ENCODE peak calls at places on chromosomes 16 and 17, in four cellular contexts. Q is ureter, E is retina, D is endothelial cell. Y is an unnamed sample.

GRCh38 chr17:17851603-17852002 is 14.8 kb upstream of the SREBF1 start:
- DNase-seq in Q (no peak), E (no peak), D (no peak), Y (no peak)

GRCh38 chr16:74698220-74698619 is 2.4 kb downstream of the MLKL start:
- DNase-seq in Q (no peak), E (no peak), D (no peak), Y (no peak)

GRCh38 chr17:73142763-73143395 is 21.9 kb upstream of the SSTR2 start:
- DNase-seq in Q (no peak), E (no peak), D (no peak), Y (no peak)

GRCh38 chr17:56918916-56919315 is 5.1 kb upstream of the TRIM25 start:
- DNase-seq in Q (no peak), E (no peak), D (no peak), Y (no peak)

GRCh38 chr16:23155445-23156049 is 6.3 kb upstream of the USP31 start:
- DNase-seq in Q (no peak), E (no peak), D (peak), Y (no peak)

GRCh38 chr17:897970-898619 is 81.5 kb downstream of the NXN start:
- DNase-seq in Q (no peak), E (no peak), D (no peak), Y (no peak)

GRCh38 chr17:17120294-17120693 is 78.0 kb downstream of the MPRIP start:
- DNase-seq in Q (no peak), E (no peak), D (no peak), Y (no peak)

GRCh38 chr17:9414471-9414870 is 161.1 kb downstream of the STX8 start:
- DNase-seq in Q (no peak), E (no peak), D (no peak), Y (no peak)

GRCh38 chr16:89958068-89958467 is 9.5 kb downstream of the DEF8 start:
- DNase-seq in Q (no peak), E (peak), D (peak), Y (no peak)

GRCh38 chr17:38914741-38915638 is 10.4 kb upstream of the LASP1NB start:
- DNase-seq in Q (peak), E (no peak), D (no peak), Y (no peak)

GRCh38 chr17:17382060-17382449 is 78.9 kb downstream of the NT5M start:
- DNase-seq in Q (no peak), E (no peak), D (no peak), Y (no peak)

GRCh38 chr16:20137194-20137593 is 63.5 kb upstream of the GPR139 start:
- DNase-seq in Q (no peak), E (no peak), D (no peak), Y (no peak)

GRCh38 chr16:65388592-65388991 is 266.7 kb upstream of the CDH11 start:
- DNase-seq in Q (no peak), E (no peak), D (no peak), Y (no peak)

GRCh38 chr17:72466606-72467005 is 345.8 kb downstream of the SOX9 start:
- DNase-seq in Q (no peak), E (no peak), D (no peak), Y (no peak)

GRCh38 chr16:89281189-89281577 is 63.7 kb downstream of the ZNF778 start:
- DNase-seq in Q (no peak), E (no peak), D (no peak), Y (no peak)

GRCh38 chr16:10878644-10879498 is 1.9 kb downstream of the CIITA start:
- DNase-seq in Q (peak), E (peak), D (peak), Y (no peak)

GRCh38 chr17:7357381-7357780 is 2.4 kb downstream of the TMEM95 start:
- DNase-seq in Q (no peak), E (no peak), D (no peak), Y (no peak)

GRCh38 chr16:21614896-21615295 is 15.5 kb downstream of the METTL9 start:
- DNase-seq in Q (no peak), E (no peak), D (no peak), Y (no peak)

GRCh38 chr17:50707296-50708049 is at the start of gene ANKRD40:
- DNase-seq in Q (peak), E (peak), D (peak), Y (peak)

GRCh38 chr17:27529230-27529796 is 73.1 kb downstream of the KSR1 start:
- DNase-seq in Q (no peak), E (no peak), D (no peak), Y (no peak)

GRCh38 chr17:57234252-57235092 is 21.9 kb upstream of the MSI2 start:
- DNase-seq in Q (no peak), E (no peak), D (no peak), Y (no peak)

GRCh38 chr17:55458977-55459376 is 37.3 kb upstream of the MMD start:
- DNase-seq in Q (no peak), E (no peak), D (no peak), Y (peak)

GRCh38 chr16:81917375-81917774 is 93.9 kb downstream of the SDR42E1 start:
- DNase-seq in Q (no peak), E (no peak), D (no peak), Y (no peak)

GRCh38 chr17:6660765-6661463 is 9.4 kb downstream of the C17orf100 start:
- DNase-seq in Q (no peak), E (no peak), D (no peak), Y (no peak)

GRCh38 chr16:50982808-50983207 is 168.3 kb downstream of the SALL1 start:
- DNase-seq in Q (no peak), E (no peak), D (no peak), Y (no peak)

GRCh38 chr17:40485851-40486512 is 15.4 kb downstream of the TNS4 start:
- DNase-seq in Q (no peak), E (no peak), D (no peak), Y (peak)

GRCh38 chr16:1859650-1860049 is 12.3 kb downstream of the MEIOB start:
- DNase-seq in Q (no peak), E (no peak), D (no peak), Y (no peak)

GRCh38 chr17:794876-795275 is 12.7 kb downstream of the MRM3 start:
- DNase-seq in Q (peak), E (peak), D (peak), Y (peak)

GRCh38 chr17:48113201-48113676 is 5.7 kb downstream of the SNX11 start:
- DNase-seq in Q (no peak), E (no peak), D (no peak), Y (no peak)

GRCh38 chr16:86495357-86495701 is 15.0 kb upstream of the FOXF1 start:
- DNase-seq in Q (no peak), E (no peak), D (no peak), Y (no peak)

GRCh38 chr16:2170587-2171435 is 15.2 kb downstream of the TRAF7 start:
- DNase-seq in Q (no peak), E (no peak), D (no peak), Y (no peak)

Y was measured in GOT3.